ENCODE peak calls at places on chromosomes 3 and 15, in seven cellular contexts. Q is neural crest cell, J is NCI-H2107, U is LNCaP clone FGC, B is RPMI7951, I is posterior cingulate gyrus, E is A172. C is an unnamed sample.

GRCh38 chr3:125437631-125438435 is 62.7 kb upstream of the ZNF148 start:
- DNase-seq in Q (peak), J (no peak), U (no peak), B (peak), I (peak), E (peak), C (peak)

GRCh38 chr3:195769551-195769950 is 42.2 kb downstream of the MUC4 start:
- DNase-seq in Q (no peak), J (no peak), U (no peak), B (no peak), I (no peak), E (no peak), C (no peak)

GRCh38 chr3:111159391-111159790 is 87.8 kb downstream of the NECTIN3 start:
- DNase-seq in Q (no peak), J (no peak), U (no peak), B (peak), I (no peak), E (no peak), C (no peak)

GRCh38 chr3:7504886-7505775 is 644.2 kb downstream of the GRM7 start:
- DNase-seq in Q (no peak), J (no peak), U (no peak), B (peak), I (no peak), E (peak), C (no peak)

GRCh38 chr15:90225504-90226234 is 8.1 kb downstream of the CIB1 start:
- DNase-seq in Q (no peak), J (no peak), U (no peak), B (no peak), I (no peak), E (no peak), C (no peak)

GRCh38 chr15:90479656-90480055 is 50.1 kb upstream of the CRTC3 start:
- DNase-seq in Q (no peak), J (no peak), U (no peak), B (peak), I (no peak), E (peak), C (no peak)

GRCh38 chr15:43412096-43412495 is 41.2 kb downstream of the TUBGCP4 start:
- DNase-seq in Q (no peak), J (no peak), U (no peak), B (no peak), I (no peak), E (no peak), C (no peak)

GRCh38 chr15:64847016-64847415 is 5.3 kb downstream of the PLEKHO2 start:
- DNase-seq in Q (no peak), J (no peak), U (no peak), B (no peak), I (no peak), E (no peak), C (no peak)

GRCh38 chr3:21654662-21655061 is 96.3 kb downstream of the ZNF385D start:
- DNase-seq in Q (no peak), J (no peak), U (no peak), B (no peak), I (no peak), E (peak), C (no peak)

GRCh38 chr15:31447893-31448634 is 121.4 kb downstream of the KLF13 start:
- DNase-seq in Q (no peak), J (no peak), U (no peak), B (no peak), I (no peak), E (no peak), C (no peak)

GRCh38 chr3:53161345-53161819 is 373 bp downstream of the PRKCD start:
- DNase-seq in Q (no peak), J (no peak), U (no peak), B (peak), I (no peak), E (no peak), C (no peak)

GRCh38 chr3:46205286-46205960 is 2.7 kb downstream of the CCR1 start:
- DNase-seq in Q (no peak), J (no peak), U (no peak), B (no peak), I (no peak), E (no peak), C (no peak)

GRCh38 chr3:193905541-193905940 is 230.4 kb upstream of the HES1 start:
- DNase-seq in Q (no peak), J (no peak), U (no peak), B (no peak), I (no peak), E (no peak), C (no peak)

GRCh38 chr3:30555968-30556367 is 50.4 kb upstream of the TGFBR2 start:
- DNase-seq in Q (no peak), J (no peak), U (no peak), B (no peak), I (no peak), E (no peak), C (no peak)

GRCh38 chr3:16768956-16769355 is 115.8 kb upstream of the PLCL2 start:
- DNase-seq in Q (no peak), J (no peak), U (no peak), B (peak), I (no peak), E (peak), C (no peak)

GRCh38 chr3:121496841-121497240 is 48.9 kb downstream of the POLQ start:
- DNase-seq in Q (no peak), J (no peak), U (no peak), B (no peak), I (no peak), E (no peak), C (no peak)

GRCh38 chr15:36481156-36481555 is 98.3 kb upstream of the CDIN1 start:
- DNase-seq in Q (no peak), J (no peak), U (no peak), B (no peak), I (no peak), E (no peak), C (no peak)

GRCh38 chr3:10428393-10429091 is 76.8 kb downstream of the ATP2B2 start:
- DNase-seq in Q (no peak), J (no peak), U (peak), B (no peak), I (no peak), E (no peak), C (no peak)

GRCh38 chr3:48244462-48244861 is 3.6 kb downstream of the ZNF589 start:
- DNase-seq in Q (no peak), J (no peak), U (no peak), B (no peak), I (no peak), E (no peak), C (no peak)

GRCh38 chr15:77720617-77721016 is 87.9 kb upstream of the LINGO1 start:
- DNase-seq in Q (no peak), J (no peak), U (no peak), B (peak), I (no peak), E (no peak), C (no peak)

C was measured in nucleus accumbens.